ENCODE peak calls at places on chromosomes 13 and 19, in seven cellular contexts. M is neural progenitor cell; A is activated CD8-positive, alpha-beta memory T cell treated with anti-CD3 and anti-CD28 coated beads for 1 hour; U is activated CD4-positive, CD25-positive, alpha-beta regulatory T cell treated with anti-CD3 and anti-CD28 coated beads, Interleukin-2, amount 50 U/mL, for 16 hours; P is neuronal stem cell; J is ureter; Z is T follicular helper cell. B is an unnamed sample.

GRCh38 chr13:74077375-74077774 is 56.8 kb downstream of the KLF12 start:
- DNase-seq in A (no peak), U (no peak), P (no peak), M (no peak), Z (no peak), J (no peak), B (no peak)

GRCh38 chr13:51997641-51998330 is 13.5 kb downstream of the ATP7B start:
- DNase-seq in U (no peak), M (peak), Z (no peak), J (no peak), P (no peak), A (no peak), B (no peak)

GRCh38 chr19:46766569-46767317 is 20.5 kb upstream of the STRN4 start:
- DNase-seq in U (peak), P (no peak), M (peak), J (no peak), Z (peak), A (no peak), B (peak)

GRCh38 chr19:18499055-18499775 is 22.7 kb downstream of the ELL start:
- DNase-seq in U (no peak), A (no peak), Z (no peak), J (no peak), P (no peak), M (no peak), B (no peak)

GRCh38 chr13:73898899-73899298 is 235.3 kb downstream of the KLF12 start:
- DNase-seq in P (no peak), U (no peak), J (no peak), A (no peak), M (no peak), Z (no peak), B (no peak)

GRCh38 chr19:45711851-45712698 is 18.6 kb downstream of the FBXO46 start:
- DNase-seq in M (no peak), Z (no peak), P (no peak), U (no peak), J (no peak), A (no peak), B (no peak)

GRCh38 chr19:46297700-46298476 is 1.0 kb downstream of the HIF3A start:
- DNase-seq in J (peak), M (peak), Z (no peak), A (no peak), U (no peak), P (no peak), B (no peak)

GRCh38 chr19:2561895-2562294 is 86.0 kb downstream of the GADD45B start:
- DNase-seq in P (no peak), A (peak), U (peak), M (no peak), Z (peak), J (no peak), B (peak)

GRCh38 chr19:28294395-28294794 is 918.6 kb downstream of the UQCRFS1 start:
- DNase-seq in Z (no peak), J (no peak), P (no peak), U (no peak), A (no peak), M (no peak), B (no peak)

GRCh38 chr13:88188986-88189385 is 517.8 kb downstream of the SLITRK5 start:
- DNase-seq in U (no peak), P (no peak), Z (no peak), A (no peak), M (no peak), J (no peak), B (no peak)

GRCh38 chr13:31395090-31395489 is 195.3 kb downstream of the B3GLCT start:
- DNase-seq in Z (no peak), P (no peak), M (no peak), A (no peak), U (no peak), J (no peak), B (no peak)

GRCh38 chr13:51589793-51590192 is 5.5 kb downstream of the WDFY2 start:
- DNase-seq in A (no peak), P (no peak), Z (no peak), U (no peak), M (no peak), J (no peak), B (no peak)

GRCh38 chr19:15812059-15812722 is 3.3 kb downstream of the OR10H1 start:
- DNase-seq in P (no peak), U (no peak), M (no peak), Z (peak), J (no peak), A (peak), B (no peak)

GRCh38 chr19:22422220-22422619 is at the start of gene ZNF98:
- DNase-seq in A (no peak), P (no peak), U (no peak), Z (no peak), M (no peak), J (peak), B (no peak)

GRCh38 chr19:43820098-43820860 is 6.8 kb upstream of the ZNF283 start:
- DNase-seq in P (no peak), J (no peak), U (peak), Z (no peak), A (no peak), M (no peak), B (no peak)

GRCh38 chr19:40403262-40403984 is 9.8 kb downstream of the PRX start:
- DNase-seq in A (peak), Z (peak), M (peak), U (peak), P (peak), J (peak), B (peak)

GRCh38 chr19:13091400-13092161 is 11.1 kb downstream of the LYL1 start:
- DNase-seq in Z (no peak), U (no peak), P (no peak), J (peak), A (no peak), M (peak), B (no peak)

GRCh38 chr19:2976609-2977000 is 759 bp upstream of the TLE6 start:
- DNase-seq in A (no peak), U (no peak), J (no peak), M (peak), Z (no peak), P (no peak), B (no peak)

GRCh38 chr19:48613852-48614435 is 932 bp downstream of the FAM83E start:
- DNase-seq in P (no peak), M (no peak), A (no peak), J (no peak), U (no peak), Z (no peak), B (no peak)

GRCh38 chr13:23384111-23384510 is 49.4 kb downstream of the SACS start:
- DNase-seq in M (no peak), U (no peak), P (no peak), A (no peak), J (no peak), Z (no peak), B (no peak)

GRCh38 chr13:99983401-99984133 is 2.0 kb downstream of the ZIC2 start:
- DNase-seq in A (no peak), U (no peak), M (peak), P (no peak), Z (no peak), J (no peak), B (no peak)

GRCh38 chr19:8196271-8196908 is 12.8 kb upstream of the CERS4 start:
- DNase-seq in A (no peak), P (no peak), M (peak), J (no peak), Z (no peak), U (no peak), B (no peak)

GRCh38 chr13:79919109-79919508 is 421.8 kb downstream of the SPRY2 start:
- DNase-seq in M (no peak), Z (no peak), A (no peak), U (no peak), P (no peak), J (no peak), B (no peak)

GRCh38 chr19:31232871-31233270 is 116.4 kb downstream of the TSHZ3 start:
- DNase-seq in U (no peak), M (no peak), P (no peak), Z (no peak), J (no peak), A (no peak), B (no peak)

GRCh38 chr19:3036119-3036794 is 7.2 kb upstream of the TLE2 start:
- DNase-seq in A (peak), U (peak), P (peak), M (peak), Z (peak), J (peak), B (peak)